ENCODE peak calls at places on chromosomes 1 and 21, in six cellular contexts. J, R, N, Y, D and O are unnamed samples.

GRCh38 chr1:117541003-117541402 is 64.8 kb upstream of the TENT5C start:
- DNase-seq in J (no peak), R (no peak), N (no peak), Y (no peak), D (no peak), O (no peak)

GRCh38 chr1:221858758-221859157 is 116.9 kb upstream of the DUSP10 start:
- DNase-seq in J (no peak), R (no peak), N (no peak), Y (peak), D (no peak), O (no peak)

GRCh38 chr1:151533870-151534269 is 6.2 kb upstream of the TUFT1 start:
- DNase-seq in J (no peak), R (no peak), N (no peak), Y (no peak), D (no peak), O (no peak)

GRCh38 chr21:33152228-33153130 is 77.3 kb upstream of the IFNAR2 start:
- DNase-seq in J (no peak), R (no peak), N (no peak), Y (no peak), D (no peak), O (no peak)

GRCh38 chr1:5847013-5847654 is 145.1 kb downstream of the NPHP4 start:
- DNase-seq in J (no peak), R (no peak), N (peak), Y (peak), D (no peak), O (no peak)

GRCh38 chr1:53592985-53593757 is 134.0 kb downstream of the DMRTB1 start:
- DNase-seq in J (no peak), R (no peak), N (no peak), Y (no peak), D (no peak), O (no peak)

GRCh38 chr1:55155522-55155921 is 59.6 kb downstream of the USP24 start:
- DNase-seq in J (peak), R (no peak), N (no peak), Y (peak), D (no peak), O (no peak)

GRCh38 chr1:208835082-208835467 is 590.9 kb upstream of the PLXNA2 start:
- DNase-seq in J (no peak), R (no peak), N (no peak), Y (no peak), D (no peak), O (no peak)

GRCh38 chr1:19450811-19451564 is 34.4 kb downstream of the CAPZB start:
- DNase-seq in J (no peak), R (no peak), N (no peak), Y (peak), D (no peak), O (no peak)

GRCh38 chr1:8702121-8702520 is 115.3 kb downstream of the RERE start:
- DNase-seq in J (peak), R (no peak), N (no peak), Y (peak), D (no peak), O (no peak)

GRCh38 chr1:205633421-205633976 is 1.7 kb upstream of the ELK4 start:
- DNase-seq in J (no peak), R (no peak), N (no peak), Y (peak), D (no peak), O (no peak)

GRCh38 chr1:2330511-2331199 is 60.7 kb downstream of the MORN1 start:
- DNase-seq in J (no peak), R (no peak), N (no peak), Y (no peak), D (no peak), O (no peak)

GRCh38 chr21:35048706-35049617 is at the start of gene RUNX1:
- DNase-seq in J (peak), R (peak), N (peak), Y (peak), D (peak), O (peak)

GRCh38 chr1:70552662-70553061 is 141.6 kb downstream of the CTH start:
- DNase-seq in J (no peak), R (no peak), N (no peak), Y (no peak), D (no peak), O (no peak)

GRCh38 chr1:29711582-29712274 is 475.4 kb downstream of the PTPRU start:
- DNase-seq in J (no peak), R (no peak), N (no peak), Y (no peak), D (peak), O (no peak)

GRCh38 chr1:115324649-115325420 is 13.2 kb downstream of the NGF start:
- DNase-seq in J (no peak), R (no peak), N (no peak), Y (no peak), D (no peak), O (no peak)

GRCh38 chr1:100569888-100570287 is 31.9 kb downstream of the GPR88 start:
- DNase-seq in J (no peak), R (no peak), N (no peak), Y (no peak), D (no peak), O (no peak)

GRCh38 chr1:18794066-18794465 is 65.4 kb downstream of the TAS1R2 start:
- DNase-seq in J (no peak), R (no peak), N (no peak), Y (no peak), D (no peak), O (no peak)

GRCh38 chr1:168767885-168768584 is 39.0 kb upstream of the DPT start:
- DNase-seq in J (peak), R (no peak), N (no peak), Y (no peak), D (no peak), O (no peak)

GRCh38 chr1:214438059-214438458 is 113.3 kb downstream of the PTPN14 start:
- DNase-seq in J (no peak), R (no peak), N (no peak), Y (no peak), D (no peak), O (no peak)

GRCh38 chr1:51664412-51665240 is 47.7 kb downstream of the OSBPL9 start:
- DNase-seq in J (no peak), R (no peak), N (no peak), Y (no peak), D (no peak), O (no peak)

GRCh38 chr1:41045740-41046139 is 24.2 kb upstream of the SLFNL1 start:
- DNase-seq in J (peak), R (no peak), N (no peak), Y (peak), D (no peak), O (no peak)

GRCh38 chr1:25624604-25625003 is 8.0 kb downstream of the MAN1C1 start:
- DNase-seq in J (no peak), R (no peak), N (no peak), Y (no peak), D (no peak), O (no peak)

GRCh38 chr1:208219659-208220282 is 24.4 kb downstream of the PLXNA2 start:
- DNase-seq in J (no peak), R (no peak), N (no peak), Y (peak), D (no peak), O (no peak)

GRCh38 chr1:22662318-22662717 is 9.3 kb downstream of the C1QB start:
- DNase-seq in J (no peak), R (no peak), N (no peak), Y (peak), D (no peak), O (no peak)

GRCh38 chr1:70311369-70311768 is 43.2 kb downstream of the ANKRD13C start:
- DNase-seq in J (no peak), R (no peak), N (no peak), Y (no peak), D (no peak), O (no peak)

GRCh38 chr1:17976843-17977242 is 130.8 kb upstream of the IGSF21 start:
- DNase-seq in J (no peak), R (no peak), N (no peak), Y (no peak), D (no peak), O (no peak)

GRCh38 chr1:83931658-83932253 is 67.2 kb downstream of the TTLL7 start:
- DNase-seq in J (no peak), R (no peak), N (no peak), Y (peak), D (no peak), O (no peak)